ENCODE peak calls at places on chromosomes 1 and 21, in six cellular contexts. J, G, H, Y, A and E are unnamed samples.

GRCh38 chr1:150548632-150549495 is at the start of gene ADAMTSL4:
- DNase-seq in J (no peak), G (no peak), H (no peak), Y (peak; percentile 88), A (peak; percentile 78), E (peak; percentile 83)

GRCh38 chr1:57272150-57272549 is 151.7 kb downstream of the DAB1 start:
- DNase-seq in J (no peak), G (peak; percentile 65), H (no peak), Y (no peak), A (no peak), E (no peak)

GRCh38 chr1:78101514-78101913 is 55.7 kb downstream of the GIPC2 start:
- DNase-seq in J (no peak), G (no peak), H (no peak), Y (no peak), A (peak; percentile 97), E (peak; percentile 97)

GRCh38 chr1:244204004-244204403 is 152.9 kb downstream of the ZBTB18 start:
- DNase-seq in J (no peak), G (no peak), H (no peak), Y (no peak), A (no peak), E (no peak)

GRCh38 chr1:244915736-244916135 is 51.4 kb upstream of the HNRNPU start:
- DNase-seq in J (no peak), G (no peak), H (no peak), Y (no peak), A (no peak), E (no peak)

GRCh38 chr1:218390625-218391024 is 45.5 kb downstream of the TGFB2 start:
- DNase-seq in J (no peak), G (no peak), H (no peak), Y (no peak), A (no peak), E (peak; percentile 63)

GRCh38 chr1:72178266-72178665 is 104.1 kb downstream of the NEGR1 start:
- DNase-seq in J (no peak), G (no peak), H (no peak), Y (no peak), A (peak; percentile 38), E (peak; percentile 34)

GRCh38 chr1:239185245-239185619 is 201.1 kb upstream of the CHRM3 start:
- DNase-seq in J (no peak), G (no peak), H (no peak), Y (no peak), A (no peak), E (no peak)

GRCh38 chr1:228072658-228073043 is 9.9 kb upstream of the ARF1 start:
- DNase-seq in J (no peak), G (peak; percentile 25), H (no peak), Y (peak; percentile 50), A (no peak), E (no peak)

DNA sequence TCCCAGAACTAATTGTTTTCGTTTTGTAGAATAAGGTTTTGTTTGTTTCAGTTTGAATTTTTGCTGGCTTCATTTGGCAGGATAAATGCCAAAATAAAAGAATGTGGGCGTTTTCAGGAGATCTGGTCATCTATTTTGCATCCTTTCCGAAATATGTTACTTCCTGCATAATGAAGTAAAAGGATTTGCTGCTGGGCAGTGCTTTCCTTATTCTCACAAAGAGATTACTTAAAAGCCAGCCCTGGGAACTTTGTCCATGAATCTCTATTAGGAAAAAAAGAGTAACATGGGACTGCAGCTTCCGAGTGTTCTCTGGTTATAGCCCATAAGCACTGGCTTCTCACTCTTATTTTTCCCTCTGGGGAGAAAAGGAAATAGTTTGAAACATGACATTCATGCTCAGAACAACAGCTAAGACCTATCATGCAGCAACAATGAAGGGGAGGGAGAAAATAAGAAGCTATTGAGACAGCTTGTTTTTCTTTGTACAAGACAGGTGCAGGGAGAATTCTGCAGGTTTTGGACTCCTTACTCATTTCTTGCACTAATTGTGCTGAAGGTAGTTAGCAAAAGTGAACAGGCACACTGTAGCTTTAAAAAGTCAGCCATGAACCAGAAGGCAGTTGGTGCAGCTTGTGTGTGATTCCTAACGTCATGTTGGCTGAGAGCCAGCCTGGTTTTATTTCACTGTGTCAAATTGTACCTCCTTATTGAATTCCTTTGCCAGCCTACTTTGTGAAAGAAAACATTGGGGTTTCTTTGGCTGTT is at the start of gene SAMD13:
- DNase-seq in J (peak; percentile 78), G (peak; percentile 71), H (no peak), Y (no peak), A (peak; percentile 69), E (peak; percentile 78)
- H3K4me3 ChIP-seq in J (peak within 1 kb of the TSS; percentile 26), G (peak within 1 kb of the TSS; percentile 56), H (no peak within 1 kb of the TSS), Y (peak within 1 kb of the TSS; percentile 39), A (peak within 1 kb of the TSS; percentile 51), E (peak within 1 kb of the TSS; percentile 38)

DNA sequence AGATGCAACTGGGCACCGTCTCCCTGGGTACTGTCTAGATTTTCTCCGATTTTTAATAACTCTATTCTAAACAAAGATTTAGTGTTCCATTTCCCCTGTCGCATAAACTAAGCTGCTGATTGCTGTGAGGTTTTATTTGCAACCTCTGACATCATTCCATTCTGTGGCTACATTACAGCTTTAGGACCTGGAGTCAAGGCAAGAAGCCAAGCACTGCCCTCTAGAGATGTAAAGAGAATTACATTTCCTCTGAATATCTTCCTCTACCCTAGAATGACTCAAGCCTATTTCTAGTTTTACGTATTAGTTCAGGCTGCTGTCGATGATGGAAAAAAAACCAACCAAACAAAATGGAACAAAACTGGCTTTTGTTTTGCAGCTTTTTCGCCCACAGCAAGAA is 130.2 kb upstream of the MAP1LC3C start:
- DNase-seq in J (no peak), G (no peak), H (no peak), Y (no peak), A (no peak), E (peak; percentile 4)
- TF ChIP-seq CTCF in J (peak; percentile 41), G (peak; percentile 16), H (peak; percentile 24), Y (no peak), A (no peak), E (no peak)

GRCh38 chr21:45859041-45859761 is 122.4 kb upstream of the COL6A1 start:
- DNase-seq in J (no peak), G (no peak), H (no peak), Y (no peak), A (no peak), E (no peak)
- H3K4me3 ChIP-seq in J (no peak overlapping the region), G (no peak overlapping the region), H (no peak overlapping the region), Y (no peak overlapping the region), A (no peak overlapping the region), E (no peak overlapping the region)

DNA sequence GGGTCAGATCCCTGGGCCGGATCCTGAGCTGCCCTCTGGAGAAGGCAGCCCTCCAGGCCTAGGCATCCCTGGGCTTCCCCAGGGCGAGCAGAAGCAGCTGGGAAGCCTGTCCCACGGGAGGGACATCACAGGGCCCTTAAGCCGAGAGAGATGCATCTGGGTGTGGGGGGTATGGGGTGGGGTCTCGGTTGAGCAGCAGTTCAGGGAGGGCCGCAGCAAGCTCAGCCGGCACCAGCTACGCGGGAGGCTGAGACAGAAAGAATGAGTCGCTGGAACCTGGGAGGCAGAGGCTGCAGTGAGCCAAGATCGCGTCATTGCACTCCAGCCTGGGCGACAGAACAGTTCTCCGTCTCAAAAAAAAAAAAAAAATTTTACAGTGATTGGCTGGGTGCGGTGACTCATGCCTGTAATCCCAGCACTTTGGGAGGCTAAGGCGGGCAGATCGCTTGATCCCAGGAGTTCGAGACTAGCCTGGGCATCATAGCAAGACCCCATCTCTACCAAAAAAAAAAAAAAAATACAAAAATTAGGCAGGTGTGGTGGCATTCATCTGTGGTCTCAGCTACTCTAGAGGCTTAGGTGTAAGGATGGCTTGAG is 37.7 kb downstream of the RRP1 start:
- DNase-seq in J (no peak), G (peak; percentile 66), H (no peak), Y (no peak), A (peak; percentile 55), E (peak; percentile 69)
- TF ChIP-seq CTCF in J (no peak), G (no peak), H (no peak), Y (no peak), A (no peak), E (no peak)

GRCh38 chr1:92913093-92913819 is 48.0 kb downstream of the DIPK1A start:
- DNase-seq in J (no peak), G (no peak), H (no peak), Y (no peak), A (no peak), E (no peak)
- H3K4me3 ChIP-seq in J (no peak overlapping the region), G (no peak overlapping the region), H (no peak overlapping the region), Y (no peak overlapping the region), A (no peak overlapping the region), E (no peak overlapping the region)

DNA sequence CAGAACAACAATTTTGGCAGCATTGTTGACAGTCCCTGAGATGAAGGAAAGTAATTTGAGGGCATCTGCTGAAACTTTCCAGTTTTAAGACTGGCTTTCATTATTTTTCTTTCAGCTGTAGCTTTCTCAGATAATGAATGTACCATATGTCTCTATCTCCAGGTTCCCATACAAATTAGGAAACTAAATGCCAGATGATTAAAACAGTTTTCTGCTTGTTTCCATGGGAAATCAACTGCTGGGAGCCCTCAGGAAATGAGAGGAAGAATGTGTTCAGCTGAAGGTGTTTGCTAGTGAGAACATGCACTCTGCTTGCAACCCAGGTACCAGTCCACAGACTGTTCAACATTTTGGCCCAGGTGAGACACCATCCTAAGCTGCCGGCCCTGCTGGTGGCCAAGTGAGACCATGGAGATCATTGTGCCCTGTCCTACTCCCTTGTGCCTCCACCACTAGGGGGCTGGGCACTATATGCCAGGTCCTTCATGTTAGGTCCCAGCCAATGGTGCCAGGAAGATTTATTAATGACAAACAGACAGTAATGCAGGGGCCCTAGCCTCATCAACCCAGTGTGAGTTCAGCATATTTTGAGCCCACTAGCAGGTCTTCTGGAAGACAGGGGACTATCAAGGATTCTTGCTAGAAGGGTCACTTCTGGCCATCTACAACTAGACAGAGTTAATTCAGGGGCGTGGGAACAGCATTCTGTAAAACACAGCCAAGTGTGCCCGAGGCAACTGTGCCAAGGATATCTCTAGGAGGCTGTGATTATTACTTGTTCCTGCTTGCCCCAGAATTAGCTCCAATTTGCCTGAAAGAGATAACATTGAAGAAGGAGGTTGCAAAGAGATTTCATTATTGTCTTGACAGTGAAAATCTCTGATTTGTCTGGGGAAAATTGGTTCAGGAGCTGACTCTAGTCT is 17.0 kb upstream of the LRRC8C start:
- DNase-seq in J (peak; percentile 15), G (no peak), H (no peak), Y (no peak), A (no peak), E (no peak)
- TF ChIP-seq CTCF in J (peak; percentile 52), G (peak; percentile 52), H (peak; percentile 36), Y (peak; percentile 51), A (peak; percentile 16), E (peak; percentile 42)

DNA sequence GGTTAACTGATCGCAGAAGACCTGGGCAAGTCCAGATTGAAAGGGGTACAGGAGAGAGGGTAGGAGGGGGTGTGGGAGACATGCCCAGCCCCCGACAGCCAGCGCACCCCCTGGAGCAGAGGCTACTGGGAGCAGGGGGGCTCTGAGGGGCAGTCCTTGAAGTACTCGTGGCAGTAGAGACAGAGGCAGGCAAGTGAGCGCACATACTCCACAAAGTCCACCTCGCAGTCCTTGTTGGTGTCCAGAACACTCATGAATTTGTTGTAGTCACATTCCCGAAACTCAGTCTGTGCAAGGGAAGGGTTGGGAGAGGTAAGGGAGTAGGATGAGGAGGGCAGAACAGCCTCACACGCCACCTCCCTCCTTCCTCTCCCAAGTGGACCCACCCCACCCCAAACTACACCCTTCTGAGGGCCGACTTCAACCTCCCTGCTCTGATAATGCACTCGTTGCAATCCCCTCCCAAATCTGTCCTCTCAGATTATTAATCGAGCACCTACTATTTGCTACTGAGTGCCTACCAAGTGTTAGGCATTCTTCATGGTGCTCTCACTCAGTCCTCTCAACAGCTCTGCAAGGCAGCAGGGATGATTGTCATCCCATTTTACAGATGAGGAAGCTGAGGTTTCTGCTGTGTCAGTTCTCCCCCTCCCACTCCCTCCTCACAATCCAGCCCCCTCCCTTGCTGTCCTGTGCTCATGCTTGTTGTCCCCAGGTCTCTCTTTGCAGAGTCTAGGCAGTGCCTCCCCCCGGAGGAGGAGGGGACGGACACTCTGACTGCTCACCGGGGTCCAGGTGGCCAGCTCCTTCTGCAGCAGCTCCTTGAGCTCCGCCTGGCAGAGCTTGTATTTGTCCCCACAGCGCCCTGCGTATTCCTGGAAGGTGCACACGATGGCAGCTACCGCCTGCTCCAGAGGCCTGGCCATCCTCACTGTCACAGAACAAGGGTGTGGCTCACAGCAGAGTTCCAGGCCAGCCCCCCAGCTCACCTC is 1.2 kb downstream of the S100A3 start:
- DNase-seq in J (no peak), G (no peak), H (no peak), Y (peak; percentile 18), A (no peak), E (no peak)
- H3K4me3 ChIP-seq in J (no peak overlapping the region), G (no peak overlapping the region), H (no peak overlapping the region), Y (no peak overlapping the region), A (no peak overlapping the region), E (no peak overlapping the region)